ENCODE peak calls at places on chromosome 4, in four cellular contexts. G is tibial nerve; I is naive thymus-derived CD4-positive, alpha-beta T cell; S is endodermal cell. N is an unnamed sample. For H3K4me1, the result is how much of the 10 kb centered on the place peaks cover.

GRCh38 chr4:11590132-11590531 is 161.4 kb upstream of the HS3ST1 start:
- DNase-seq in G (no peak), S (no peak), I (no peak), N (no peak)

GRCh38 chr4:38009421-38009820 is 49.2 kb downstream of the PTTG2 start:
- DNase-seq in G (no peak), I (no peak), S (no peak), N (no peak)

GRCh38 chr4:118389731-118390520 is 37.1 kb upstream of the PRSS12 start:
- DNase-seq in S (no peak), G (no peak), I (no peak), N (no peak)

GRCh38 chr4:152983221-152983620 is 47.1 kb downstream of the FHDC1 start:
- DNase-seq in G (no peak), I (no peak), S (peak), N (no peak)

GRCh38 chr4:99856166-99856565 is 38.1 kb downstream of the LAMTOR3 start:
- DNase-seq in G (no peak), S (no peak), I (no peak), N (no peak)

GRCh38 chr4:156594619-156595018 is 377.0 kb downstream of the PDGFC start:
- DNase-seq in S (no peak), G (peak), I (no peak), N (peak)

GRCh38 chr4:187276786-187277408 is 553.2 kb upstream of the FAT1 start:
- DNase-seq in I (no peak), G (no peak), S (no peak), N (no peak)

GRCh38 chr4:102616661-102617060 is 115.5 kb downstream of the NFKB1 start:
- DNase-seq in G (no peak), S (no peak), I (no peak), N (no peak)

GRCh38 chr4:98151145-98151929 is 8.1 kb upstream of the STPG2 start:
- DNase-seq in I (no peak), G (no peak), S (no peak), N (no peak)

GRCh38 chr4:30945586-30945985 is 225.4 kb downstream of the PCDH7 start:
- DNase-seq in I (no peak), S (peak), G (no peak), N (no peak)

GRCh38 chr4:8061145-8061544 is 97.5 kb downstream of the ABLIM2 start:
- DNase-seq in S (no peak), G (no peak), I (no peak), N (no peak)

GRCh38 chr4:115310671-115311070 is 197.3 kb upstream of the NDST4 start:
- DNase-seq in S (no peak), G (no peak), I (no peak), N (no peak)

GRCh38 chr4:150004481-150004880 is 73.8 kb upstream of the DCLK2 start:
- DNase-seq in I (no peak), S (no peak), G (no peak), N (no peak)

GRCh38 chr4:181952478-181952877 is 290.7 kb upstream of the TENM3 start:
- DNase-seq in G (no peak), I (no peak), S (no peak), N (no peak)

GRCh38 chr4:54099959-54100606 is at the start of gene GSX2:
- DNase-seq in I (no peak), S (no peak), G (no peak), N (peak)

GRCh38 chr4:150394046-150394445 is 187.9 kb upstream of the MAB21L2 start:
- DNase-seq in I (no peak), S (no peak), G (no peak), N (no peak)

GRCh38 chr4:182443070-182443469 is 199.9 kb downstream of the TENM3 start:
- DNase-seq in I (no peak), S (no peak), G (no peak), N (no peak)

GRCh38 chr4:87150498-87151261 is 69.7 kb downstream of the KLHL8 start:
- DNase-seq in S (peak), I (no peak), G (no peak), N (no peak)

GRCh38 chr4:54230479-54231418 is 1.7 kb downstream of the PDGFRA start:
- DNase-seq in S (peak), I (no peak), G (no peak), N (peak)

GRCh38 chr4:163378661-163379060 is 35.0 kb downstream of the NPY5R start:
- DNase-seq in S (no peak), I (no peak), G (no peak), N (no peak)

GRCh38 chr4:14023036-14023435 is 395.5 kb upstream of the BOD1L1 start:
- DNase-seq in S (no peak), I (no peak), G (no peak), N (no peak)

GRCh38 chr4:95867919-95868318 is 28.0 kb downstream of the PDHA2 start:
- DNase-seq in G (no peak), I (no peak), S (no peak), N (no peak)

DNA sequence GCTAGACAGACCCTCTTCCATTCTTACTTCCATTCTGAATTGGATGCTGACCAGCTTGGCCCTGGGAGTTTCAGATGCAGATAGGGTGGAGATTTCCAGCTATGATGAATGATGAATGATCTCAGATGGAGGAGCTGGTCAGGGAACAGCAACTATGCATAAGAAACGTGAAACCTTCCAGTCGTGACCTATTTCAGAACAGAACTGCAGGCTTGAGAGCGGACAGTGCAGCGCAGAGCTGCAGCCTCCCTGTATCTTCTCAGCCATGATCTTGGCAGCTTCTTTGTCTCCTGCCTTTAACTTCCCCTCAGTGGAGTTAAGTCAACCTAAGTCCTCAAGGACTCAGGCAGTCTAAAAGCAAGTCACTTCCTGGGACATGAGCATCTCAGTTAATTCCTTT is 43.3 kb upstream of the HAND2 start:
- DNase-seq in I (no peak), S (no peak), G (no peak), N (no peak)
- H3K4me1 ChIP-seq in I (under half), S (under half), G (under half), N (under half)

GRCh38 chr4:3834921-3835521 is 68.8 kb downstream of the ADRA2C start:
- DNase-seq in I (no peak), G (no peak), S (peak), N (no peak)

GRCh38 chr4:3832536-3833220 is 66.5 kb downstream of the ADRA2C start:
- DNase-seq in I (no peak), S (no peak), G (no peak), N (peak)

GRCh38 chr4:3834186-3834920 is 68.2 kb downstream of the ADRA2C start:
- DNase-seq in G (no peak), S (peak), I (no peak), N (no peak)

GRCh38 chr4:3831529-3832150 is 65.5 kb downstream of the ADRA2C start:
- DNase-seq in I (no peak), S (no peak), G (no peak), N (no peak)

GRCh38 chr4:3833326-3833989 is 67.3 kb downstream of the ADRA2C start:
- DNase-seq in I (no peak), G (no peak), S (no peak), N (peak)
- H3K4me3 ChIP-seq in I (no peak), G (no peak), S (no peak), N (no peak)

DNA sequence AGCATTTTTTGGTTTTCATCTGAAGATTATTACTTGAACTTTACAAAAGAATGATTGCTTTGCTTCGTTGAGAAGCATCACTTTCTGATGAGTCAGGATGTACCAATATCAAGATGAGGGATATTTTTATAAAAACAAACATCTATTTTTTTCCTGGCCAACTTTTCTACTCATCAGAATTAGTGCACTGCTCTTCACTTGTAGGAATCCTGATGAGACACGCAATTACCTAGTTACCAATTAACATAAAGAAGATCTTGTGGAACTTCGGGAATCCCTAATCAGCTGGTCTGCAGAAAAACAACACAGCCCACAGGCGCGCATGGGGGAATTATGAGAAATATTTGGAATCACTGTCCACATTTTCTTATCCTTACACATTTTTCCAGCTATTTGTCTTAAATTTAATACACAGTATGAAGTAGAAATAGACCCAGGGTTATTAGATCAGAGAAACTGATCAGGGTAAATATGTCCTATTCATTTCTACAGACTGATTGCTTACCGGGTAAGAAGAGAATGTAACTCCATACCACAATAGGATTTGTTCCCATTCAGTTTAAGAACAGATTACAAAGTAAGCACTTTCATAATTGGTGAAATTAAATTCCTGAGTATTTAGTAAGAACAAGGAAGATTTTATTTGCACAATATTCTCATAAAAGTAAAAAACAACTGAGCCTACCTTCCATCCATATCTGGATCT is 50.9 kb downstream of the MFAP3L start:
- DNase-seq in S (no peak), I (no peak), G (no peak), N (no peak)
- H3K27ac ChIP-seq in S (no peak), I (no peak), G (no peak), N (no peak)

GRCh38 chr4:680091-680490 is 5.7 kb downstream of the MYL5 start:
- DNase-seq in G (no peak), S (no peak), I (no peak), N (peak)
- H3K4me1 ChIP-seq in G (under half), S (under half), I (under half), N (under half)

GRCh38 chr4:16754104-16754503 is 144.3 kb downstream of the LDB2 start:
- DNase-seq in G (no peak), S (no peak), I (no peak), N (no peak)
- H3K4me3 ChIP-seq in G (no peak), S (no peak), I (no peak), N (no peak)